ENCODE peak calls at places on chromosome 18, in five cellular contexts. B is A549; I is GM04503; N is naive thymus-derived CD4-positive, alpha-beta T cell; L is posterior cingulate gyrus. H is an unnamed sample.
A peak's percentile ranks its signal among the peaks of the same experiment; 100 is the strongest.

GRCh38 chr18:70039186-70039585 is 91.5 kb upstream of the CD226 start:
- DNase-seq in B (no peak), I (no peak), N (no peak), L (no peak), H (no peak)

GRCh38 chr18:79944126-79944731 is 7.2 kb downstream of the SLC66A2 start:
- DNase-seq in B (no peak), I (no peak), N (no peak), L (no peak), H (no peak)

GRCh38 chr18:42187611-42188378 is 232.8 kb downstream of the PIK3C3 start:
- DNase-seq in B (no peak), I (no peak), N (no peak), L (no peak), H (no peak)

GRCh38 chr18:63440897-63441296 is 18.6 kb upstream of the VPS4B start:
- DNase-seq in B (no peak), I (no peak), N (no peak), L (no peak), H (no peak)

GRCh38 chr18:25561923-25562322 is 210.0 kb upstream of the ZNF521 start:
- DNase-seq in B (peak; percentile 2), I (peak; percentile 0), N (no peak), L (no peak), H (peak; percentile 4)

GRCh38 chr18:23837591-23837990 is 148.3 kb downstream of the LAMA3 start:
- DNase-seq in B (no peak), I (no peak), N (no peak), L (no peak), H (peak; percentile 66)

GRCh38 chr18:28158083-28158581 is 18.8 kb downstream of the CDH2 start:
- DNase-seq in B (no peak), I (no peak), N (no peak), L (no peak), H (no peak)

GRCh38 chr18:55510809-55511208 is 77.2 kb downstream of the TCF4 start:
- DNase-seq in B (no peak), I (peak; percentile 55), N (no peak), L (no peak), H (peak; percentile 43)

GRCh38 chr18:21000667-21001066 is 110.9 kb downstream of the ROCK1 start:
- DNase-seq in B (no peak), I (no peak), N (no peak), L (no peak), H (peak; percentile 28)

GRCh38 chr18:32770181-32770650 is 2.6 kb downstream of the KLHL14 start:
- DNase-seq in B (no peak), I (no peak), N (no peak), L (no peak), H (no peak)

GRCh38 chr18:24054130-24054529 is 39.6 kb downstream of the TTC39C start:
- DNase-seq in B (no peak), I (peak; percentile 67), N (no peak), L (no peak), H (no peak)

GRCh38 chr18:59029663-59030421 is 109.8 kb upstream of the SEC11C start:
- DNase-seq in B (no peak), I (no peak), N (no peak), L (no peak), H (no peak)

GRCh38 chr18:23816740-23817139 is 127.5 kb downstream of the LAMA3 start:
- DNase-seq in B (no peak), I (no peak), N (no peak), L (no peak), H (no peak)

GRCh38 chr18:11767935-11768334 is 78.9 kb downstream of the GNAL start:
- DNase-seq in B (no peak), I (no peak), N (no peak), L (no peak), H (peak; percentile 16)

GRCh38 chr18:28204154-28204553 is 27.2 kb upstream of the CDH2 start:
- DNase-seq in B (no peak), I (peak; percentile 71), N (no peak), L (no peak), H (peak; percentile 94)

GRCh38 chr18:11880586-11881304 is 27.4 kb downstream of the MPPE1 start:
- DNase-seq in B (no peak), I (no peak), N (no peak), L (no peak), H (no peak)

GRCh38 chr18:73812423-73812822 is 335.2 kb downstream of the FBXO15 start:
- DNase-seq in B (no peak), I (no peak), N (no peak), L (no peak), H (no peak)

GRCh38 chr18:6963452-6964097 is 154.0 kb downstream of the LAMA1 start:
- DNase-seq in B (no peak), I (no peak), N (no peak), L (no peak), H (no peak)

GRCh38 chr18:8960740-8961657 is 141.5 kb upstream of the NDUFV2 start:
- DNase-seq in B (peak; percentile 71), I (no peak), N (no peak), L (no peak), H (peak; percentile 74)

GRCh38 chr18:74556166-74556565 is 21.9 kb downstream of the CNDP1 start:
- DNase-seq in B (no peak), I (no peak), N (no peak), L (no peak), H (no peak)

GRCh38 chr18:35389095-35389618 is 12.0 kb upstream of the ZNF396 start:
- DNase-seq in B (no peak), I (peak; percentile 75), N (no peak), L (no peak), H (peak; percentile 40)

GRCh38 chr18:70641156-70641775 is 352.4 kb downstream of the SOCS6 start:
- DNase-seq in B (no peak), I (no peak), N (no peak), L (no peak), H (no peak)

GRCh38 chr18:12092398-12093229 is 1.0 kb upstream of the ANKRD62 start:
- DNase-seq in B (peak; percentile 41), I (no peak), N (no peak), L (no peak), H (no peak)

GRCh38 chr18:8889479-8889878 is 184.1 kb downstream of the MTCL1 start:
- DNase-seq in B (no peak), I (peak; percentile 60), N (no peak), L (no peak), H (peak; percentile 22)

GRCh38 chr18:11885278-11885991 is 22.7 kb downstream of the MPPE1 start:
- DNase-seq in B (no peak), I (no peak), N (no peak), L (no peak), H (no peak)

GRCh38 chr18:74831571-74832250 is 234.0 kb downstream of the ZNF407 start:
- DNase-seq in B (no peak), I (no peak), N (no peak), L (no peak), H (no peak)

GRCh38 chr18:29594494-29594893 is 1417.6 kb upstream of the CDH2 start:
- DNase-seq in B (no peak), I (no peak), N (no peak), L (no peak), H (no peak)

GRCh38 chr18:4004176-4004829 is 450.8 kb downstream of the DLGAP1 start:
- DNase-seq in B (no peak), I (no peak), N (no peak), L (no peak), H (peak; percentile 35)

GRCh38 chr18:55096261-55097026 is 137.2 kb upstream of the CCDC68 start:
- DNase-seq in B (peak; percentile 22), I (peak; percentile 38), N (no peak), L (peak; percentile 34), H (peak; percentile 81)

GRCh38 chr18:70423988-70424387 is 135.1 kb downstream of the SOCS6 start:
- DNase-seq in B (no peak), I (no peak), N (no peak), L (no peak), H (no peak)

GRCh38 chr18:28161608-28162599 is 15.0 kb downstream of the CDH2 start:
- DNase-seq in B (no peak), I (no peak), N (no peak), L (no peak), H (peak; percentile 52)

GRCh38 chr18:69956655-69957054 is 9.0 kb upstream of the CD226 start:
- DNase-seq in B (no peak), I (no peak), N (no peak), L (no peak), H (no peak)

GRCh38 chr18:72542993-72543361 is 1.2 kb downstream of the CBLN2 start:
- DNase-seq in B (no peak), I (no peak), N (no peak), L (no peak), H (no peak)

GRCh38 chr18:48300463-48300961 is 108.7 kb downstream of the ZBTB7C start:
- DNase-seq in B (no peak), I (no peak), N (no peak), L (no peak), H (no peak)

GRCh38 chr18:8260847-8261246 is 348.4 kb upstream of the RAB12 start:
- DNase-seq in B (no peak), I (no peak), N (no peak), L (no peak), H (no peak)

H was measured in HFFc6.